ENCODE peak calls at places on chromosome 13, in six cellular contexts. C is neuronal stem cell, W is H9, Z is IMR-90, G is H1, E is mesendoderm. A is an unnamed sample.

GRCh38 chr13:44303681-44304432 is 69.8 kb upstream of the SERP2 start:
- DNase-seq in C (no peak), W (no peak), Z (no peak), G (no peak), E (no peak), A (no peak)

GRCh38 chr13:32537580-32538233 is 888 bp downstream of the N4BP2L2 start:
- DNase-seq in C (no peak), W (peak), Z (no peak), G (peak), E (peak), A (no peak)

GRCh38 chr13:20637811-20638210 is 65.7 kb upstream of the IL17D start:
- DNase-seq in C (no peak), W (no peak), Z (no peak), G (no peak), E (no peak), A (no peak)

GRCh38 chr13:94031609-94032008 is 447.9 kb downstream of the DCT start:
- DNase-seq in C (no peak), W (no peak), Z (peak), G (no peak), E (peak), A (peak)

GRCh38 chr13:29861694-29862110 is 11.3 kb upstream of the UBL3 start:
- DNase-seq in C (no peak), W (no peak), Z (peak), G (no peak), E (peak), A (peak)

GRCh38 chr13:30334663-30335386 is 27.5 kb upstream of the KATNAL1 start:
- DNase-seq in C (peak), W (peak), Z (peak), G (peak), E (peak), A (no peak)

GRCh38 chr13:48977973-48978372 is 2.3 kb downstream of the FNDC3A start:
- DNase-seq in C (no peak), W (no peak), Z (peak), G (no peak), E (no peak), A (no peak)

GRCh38 chr13:51804295-51805172 is 571 bp upstream of the DHRS12 start:
- DNase-seq in C (no peak), W (no peak), Z (no peak), G (no peak), E (no peak), A (no peak)

GRCh38 chr13:80707000-80707983 is 366.4 kb upstream of the SPRY2 start:
- DNase-seq in C (no peak), W (no peak), Z (no peak), G (no peak), E (no peak), A (no peak)

GRCh38 chr13:102729560-102730275 is 34.9 kb upstream of the METTL21C start:
- DNase-seq in C (no peak), W (no peak), Z (peak), G (no peak), E (no peak), A (no peak)

GRCh38 chr13:99656843-99657506 is 155.7 kb downstream of the TM9SF2 start:
- DNase-seq in C (no peak), W (no peak), Z (no peak), G (no peak), E (peak), A (no peak)

GRCh38 chr13:30290812-30291436 is 16.4 kb downstream of the KATNAL1 start:
- DNase-seq in C (no peak), W (no peak), Z (no peak), G (no peak), E (no peak), A (peak)

GRCh38 chr13:99847318-99847750 is 124.2 kb downstream of the ZIC5 start:
- DNase-seq in C (no peak), W (no peak), Z (no peak), G (no peak), E (no peak), A (no peak)

GRCh38 chr13:47256618-47257017 is 359.8 kb upstream of the HTR2A start:
- DNase-seq in C (no peak), W (no peak), Z (peak), G (no peak), E (no peak), A (peak)

GRCh38 chr13:36509369-36509768 is 77.1 kb downstream of the CCNA1 start:
- DNase-seq in C (no peak), W (peak), Z (no peak), G (no peak), E (peak), A (no peak)

GRCh38 chr13:111399776-111400505 is 79.5 kb downstream of the TEX29 start:
- DNase-seq in C (no peak), W (peak), Z (no peak), G (no peak), E (no peak), A (no peak)

GRCh38 chr13:68275758-68276157 is 1045.6 kb upstream of the PCDH9 start:
- DNase-seq in C (no peak), W (no peak), Z (no peak), G (no peak), E (peak), A (no peak)

GRCh38 chr13:44305845-44306244 is 67.8 kb upstream of the SERP2 start:
- DNase-seq in C (peak), W (no peak), Z (peak), G (no peak), E (peak), A (peak)

GRCh38 chr13:46665630-46666482 is 112.9 kb downstream of the LRCH1 start:
- DNase-seq in C (no peak), W (no peak), Z (no peak), G (no peak), E (peak), A (peak)

GRCh38 chr13:33520480-33520839 is 234.9 kb upstream of the STARD13 start:
- DNase-seq in C (no peak), W (no peak), Z (no peak), G (no peak), E (no peak), A (no peak)

GRCh38 chr13:75643182-75643581 is 7.1 kb downstream of the LMO7 start:
- DNase-seq in C (no peak), W (no peak), Z (no peak), G (no peak), E (no peak), A (no peak)

GRCh38 chr13:30847697-30848307 is 58.3 kb upstream of the MEDAG start:
- DNase-seq in C (no peak), W (no peak), Z (peak), G (no peak), E (no peak), A (peak)

GRCh38 chr13:41916173-41916954 is 44.5 kb downstream of the VWA8 start:
- DNase-seq in C (no peak), W (no peak), Z (peak), G (no peak), E (no peak), A (peak)

GRCh38 chr13:87777395-87777794 is 106.2 kb downstream of the SLITRK5 start:
- DNase-seq in C (no peak), W (no peak), Z (no peak), G (no peak), E (peak), A (peak)

GRCh38 chr13:87779451-87779850 is 108.3 kb downstream of the SLITRK5 start:
- DNase-seq in C (no peak), W (no peak), Z (no peak), G (no peak), E (no peak), A (peak)

DNA sequence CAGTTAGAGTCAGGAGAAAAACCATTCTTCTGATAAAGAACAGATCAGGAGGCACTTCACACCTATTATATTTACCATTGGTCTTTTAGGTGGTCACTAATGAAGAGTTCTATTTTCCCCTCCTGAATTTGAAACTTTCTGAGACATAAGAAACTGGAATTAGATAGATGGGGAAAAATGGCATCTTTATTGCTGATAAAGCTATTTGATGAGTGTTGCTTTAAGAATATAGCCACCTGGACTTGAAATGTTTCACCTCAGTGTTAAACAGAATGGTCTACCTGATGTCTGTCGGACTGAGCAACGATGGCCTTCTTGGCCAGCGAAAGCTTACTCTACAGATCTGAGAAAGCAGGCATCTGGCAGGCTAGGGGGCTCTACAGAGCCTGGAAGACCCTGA is 107.0 kb downstream of the SLITRK5 start:
- DNase-seq in C (no peak), W (no peak), Z (no peak), G (no peak), E (no peak), A (no peak)
- H2BK15ac ChIP-seq in C (no peak), W (no peak), Z (no peak), G (no peak), E (no peak), A (no peak)

DNA sequence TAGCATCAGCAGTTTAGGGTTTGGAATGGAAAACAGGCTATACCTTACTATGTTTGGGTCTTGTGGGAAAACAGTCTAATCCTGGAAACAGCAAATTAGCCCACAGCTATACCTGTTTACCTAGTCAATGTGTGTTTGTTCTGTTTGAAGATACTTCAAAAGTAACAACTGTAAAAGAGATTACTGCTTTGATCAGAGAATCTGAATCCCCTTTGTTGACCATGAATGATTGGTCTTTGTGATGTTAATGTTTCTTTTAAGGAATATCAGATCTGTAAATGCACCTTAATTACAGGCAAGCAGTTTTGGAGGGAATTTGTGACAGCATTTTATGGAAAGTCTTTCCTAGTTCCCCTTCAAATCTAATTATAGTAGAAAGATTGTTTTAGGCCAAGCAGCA is 20.7 kb upstream of the KLF5 start:
- DNase-seq in C (no peak), W (no peak), Z (no peak), G (no peak), E (no peak), A (no peak)
- H2BK15ac ChIP-seq in C (no peak), W (no peak), Z (no peak), G (no peak), E (no peak), A (no peak)

GRCh38 chr13:101451641-101452040 is 834 bp upstream of the ITGBL1 start:
- DNase-seq in C (no peak), W (no peak), Z (no peak), G (no peak), E (no peak), A (no peak)
- H2BK15ac ChIP-seq in C (no peak), W (no peak), Z (peak), G (no peak), E (no peak), A (no peak)

GRCh38 chr13:112777637-112778406 is 88.0 kb downstream of the ATP11A start:
- DNase-seq in C (no peak), W (no peak), Z (no peak), G (peak), E (no peak), A (no peak)
- H2BK15ac ChIP-seq in C (no peak), W (no peak), Z (no peak), G (no peak), E (no peak), A (no peak)

GRCh38 chr13:110126391-110126961 is 180.5 kb downstream of the COL4A1 start:
- DNase-seq in C (peak), W (peak), Z (peak), G (no peak), E (peak), A (peak)
- H2BK15ac ChIP-seq in C (no peak), W (no peak), Z (peak), G (no peak), E (no peak), A (peak)

GRCh38 chr13:37646531-37646930 is 48.0 kb upstream of the POSTN start:
- DNase-seq in C (no peak), W (no peak), Z (no peak), G (no peak), E (peak), A (no peak)

GRCh38 chr13:37645181-37645580 is 46.6 kb upstream of the POSTN start:
- DNase-seq in C (peak), W (no peak), Z (no peak), G (no peak), E (peak), A (peak)

GRCh38 chr13:37647038-37647650 is 48.6 kb upstream of the POSTN start:
- DNase-seq in C (peak), W (no peak), Z (no peak), G (no peak), E (peak), A (peak)

GRCh38 chr13:37640499-37640898 is 41.9 kb upstream of the POSTN start:
- DNase-seq in C (no peak), W (no peak), Z (peak), G (no peak), E (peak), A (peak)

DNA sequence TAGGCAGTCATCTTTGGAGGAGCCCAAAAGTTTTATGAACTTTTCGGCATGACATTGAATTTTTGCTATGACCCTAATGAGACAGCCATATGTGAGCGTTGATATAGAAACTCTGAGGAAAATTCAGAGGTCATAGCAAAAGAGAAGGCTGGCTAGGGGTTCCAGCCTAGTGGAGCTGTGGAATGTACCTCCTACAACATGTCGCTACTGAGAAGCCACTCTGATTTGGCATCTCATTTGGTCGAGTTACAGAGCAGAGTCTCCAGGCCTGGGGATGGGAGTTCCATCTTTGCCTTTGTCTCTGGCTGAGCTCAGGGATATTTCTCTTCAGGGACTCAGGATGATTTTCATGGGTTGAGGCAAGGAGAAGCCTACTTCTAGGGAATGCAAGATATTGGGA is 43.6 kb upstream of the POSTN start:
- DNase-seq in C (no peak), W (no peak), Z (no peak), G (no peak), E (no peak), A (no peak)
- H2BK15ac ChIP-seq in C (no peak), W (no peak), Z (no peak), G (no peak), E (no peak), A (no peak)